ENCODE peak calls at places on chromosome 21, in four cellular contexts. One of them, this sample, is unnamed.
A peak's percentile ranks its signal among the peaks of the same experiment; 100 is the strongest.

GRCh38 chr21:16794944-16795343 is 717.9 kb upstream of the CXADR start:
- DNase-seq in K562: no peak
- DNase-seq in GM12878: no peak
- DNase-seq in HepG2: peak; percentile 3
- DNase-seq in this sample: no peak

GRCh38 chr21:34795152-34796141 is 126.7 kb downstream of the CLIC6 start:
- DNase-seq in K562: no peak
- DNase-seq in GM12878: no peak
- DNase-seq in HepG2: peak; percentile 76
- DNase-seq in this sample: no peak

GRCh38 chr21:42349420-42350075 is 1.2 kb downstream of the TFF2 start:
- DNase-seq in K562: no peak
- DNase-seq in GM12878: no peak
- DNase-seq in HepG2: no peak
- DNase-seq in this sample: no peak

GRCh38 chr21:44858291-44858690 is 15.2 kb downstream of the PTTG1IP start:
- DNase-seq in K562: no peak
- DNase-seq in GM12878: no peak
- DNase-seq in HepG2: no peak
- DNase-seq in this sample: no peak

GRCh38 chr21:35882791-35883240 is 177.5 kb downstream of the SETD4 start:
- DNase-seq in K562: no peak
- DNase-seq in GM12878: no peak
- DNase-seq in HepG2: peak; percentile 48
- DNase-seq in this sample: no peak

GRCh38 chr21:22961248-22961647 is 1963.0 kb downstream of the NCAM2 start:
- DNase-seq in K562: no peak
- DNase-seq in GM12878: no peak
- DNase-seq in HepG2: no peak
- DNase-seq in this sample: no peak

GRCh38 chr21:14567557-14568279 is 21.6 kb upstream of the SAMSN1 start:
- DNase-seq in K562: no peak
- DNase-seq in GM12878: no peak
- DNase-seq in HepG2: no peak
- DNase-seq in this sample: no peak

GRCh38 chr21:28111151-28111619 is 881.5 kb downstream of the LTN1 start:
- DNase-seq in K562: no peak
- DNase-seq in GM12878: no peak
- DNase-seq in HepG2: no peak
- DNase-seq in this sample: no peak

GRCh38 chr21:42980959-42981523 is 6.7 kb downstream of the PKNOX1 start:
- DNase-seq in K562: no peak
- DNase-seq in GM12878: no peak
- DNase-seq in HepG2: no peak
- DNase-seq in this sample: no peak

GRCh38 chr21:42067531-42068255 is 3.4 kb upstream of the UMODL1 start:
- DNase-seq in K562: no peak
- DNase-seq in GM12878: no peak
- DNase-seq in HepG2: no peak
- DNase-seq in this sample: no peak

GRCh38 chr21:34553199-34553952 is 41.4 kb upstream of the KCNE1 start:
- DNase-seq in K562: no peak
- DNase-seq in GM12878: no peak
- DNase-seq in HepG2: no peak
- DNase-seq in this sample: no peak

DNA sequence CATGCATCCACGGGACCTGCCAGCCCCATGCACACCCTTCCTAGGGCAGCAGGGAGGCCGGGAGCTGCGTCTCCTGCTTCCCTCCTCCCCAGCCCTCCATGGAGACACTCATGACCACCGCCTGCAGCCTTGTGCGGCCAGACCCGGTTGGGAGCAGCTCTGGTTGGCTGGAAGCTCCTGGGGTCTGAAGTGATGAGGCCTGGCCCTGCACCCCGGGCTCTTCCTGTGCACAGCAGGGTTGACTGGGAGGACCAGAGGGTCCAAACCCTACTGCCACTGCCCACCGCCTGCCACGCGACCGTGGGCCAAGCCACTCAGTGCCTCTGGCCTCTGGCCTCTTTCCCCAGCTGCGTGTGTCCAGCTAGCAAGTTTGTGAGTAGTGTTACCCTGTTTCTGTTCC is 111.1 kb upstream of the COL6A1 start:
- DNase-seq in K562: no peak
- DNase-seq in GM12878: no peak
- DNase-seq in HepG2: no peak
- DNase-seq in this sample: no peak
- TF ChIP-seq BHLHE40 in K562: no peak
- TF ChIP-seq BHLHE40 in GM12878: no peak
- TF ChIP-seq BHLHE40 in HepG2: no peak
- TF ChIP-seq BHLHE40 in this sample: no peak

GRCh38 chr21:31618696-31619430 is 40.6 kb upstream of the SOD1 start:
- DNase-seq in K562: no peak
- DNase-seq in GM12878: no peak
- DNase-seq in HepG2: no peak
- DNase-seq in this sample: no peak
- TF ChIP-seq TARDBP in K562: no peak
- TF ChIP-seq TARDBP in GM12878: no peak
- TF ChIP-seq TARDBP in HepG2: no peak
- TF ChIP-seq TARDBP in this sample: no peak

DNA sequence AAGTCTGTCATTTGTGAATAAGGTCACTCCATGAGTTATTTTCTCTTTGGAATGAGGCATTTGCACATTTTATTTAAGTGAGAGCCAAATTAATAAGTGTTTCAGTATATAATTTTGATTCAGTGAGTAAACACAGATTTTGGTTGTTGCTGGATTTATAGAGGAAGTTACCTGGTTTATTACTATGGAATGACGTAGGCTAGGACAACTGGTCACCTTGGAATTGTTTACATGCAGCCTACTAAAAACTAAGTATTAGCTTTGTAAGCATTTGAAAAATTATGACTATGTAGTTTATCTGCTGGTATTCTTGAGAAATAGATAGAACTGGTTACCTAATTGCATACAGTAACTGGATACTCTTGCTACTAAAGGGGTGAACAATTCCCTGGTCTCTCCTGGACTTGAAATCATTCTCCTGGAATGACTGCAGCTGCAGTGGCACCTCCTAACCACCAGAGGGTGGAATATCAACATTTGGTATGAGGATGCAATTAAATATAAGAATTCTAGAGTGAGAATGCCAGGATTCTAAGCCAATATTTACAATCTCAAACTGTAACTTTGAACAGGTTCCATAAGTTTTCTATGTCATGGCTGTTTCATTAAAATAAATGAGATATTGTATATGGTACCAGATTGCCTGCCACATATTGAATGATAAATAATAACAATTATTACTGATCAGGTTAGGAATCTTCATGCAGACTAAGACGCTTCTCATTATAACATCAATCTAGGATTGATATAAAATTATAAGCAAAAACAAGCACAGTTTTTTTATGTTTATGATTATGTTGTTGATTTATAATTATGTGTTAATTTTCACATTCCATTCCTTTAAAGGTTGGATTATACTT is 3.5 kb upstream of the KRTAP27-1 start:
- DNase-seq in K562: peak; percentile 48
- DNase-seq in GM12878: no peak
- DNase-seq in HepG2: peak; percentile 3
- DNase-seq in this sample: peak; percentile 56
- TF ChIP-seq BHLHE40 in K562: no peak
- TF ChIP-seq BHLHE40 in GM12878: no peak
- TF ChIP-seq BHLHE40 in HepG2: no peak
- TF ChIP-seq BHLHE40 in this sample: no peak

DNA sequence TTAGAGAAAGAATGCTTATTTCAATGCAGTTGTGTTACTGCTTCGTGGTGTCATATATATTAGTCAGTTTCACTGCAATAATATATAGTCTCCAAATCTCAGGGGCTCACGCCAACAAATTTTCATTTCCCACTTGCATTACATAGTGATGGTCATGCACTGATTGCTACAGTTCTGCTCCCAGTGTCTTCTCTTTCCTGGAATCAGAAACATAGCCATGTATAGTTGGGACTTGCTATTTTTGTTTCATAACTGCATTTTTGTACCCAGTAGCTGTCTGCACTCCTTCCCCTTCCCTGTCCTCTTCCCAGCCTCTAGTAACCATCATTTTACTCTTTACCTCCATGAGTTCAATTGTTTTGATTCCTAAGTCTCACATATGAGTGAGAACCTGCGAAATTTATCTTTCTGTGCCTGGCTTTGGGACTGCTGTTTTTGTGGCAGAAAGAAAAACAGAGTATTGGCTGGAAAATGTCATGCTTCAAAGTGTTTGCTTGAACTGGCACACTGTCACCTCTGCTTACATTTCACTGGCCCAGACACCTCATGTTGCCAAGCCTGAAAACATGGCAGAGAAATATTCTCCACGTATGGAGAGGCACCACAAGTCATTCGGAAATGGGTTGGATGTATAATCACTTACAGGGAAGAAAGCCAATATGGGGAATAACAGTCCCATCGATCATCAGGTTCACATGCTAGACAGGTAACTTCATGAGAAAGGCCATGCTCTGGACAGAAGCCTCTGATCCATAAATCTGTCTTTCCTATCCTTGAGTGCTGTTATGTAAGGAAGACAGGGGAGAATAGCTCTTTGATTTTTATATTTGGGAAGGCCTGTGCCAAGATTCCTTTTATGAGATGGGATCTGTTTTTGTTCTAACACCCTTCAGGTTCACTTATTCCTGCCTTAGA is 60.4 kb upstream of the BACH1 start:
- DNase-seq in K562: no peak
- DNase-seq in GM12878: no peak
- DNase-seq in HepG2: no peak
- DNase-seq in this sample: no peak
- TF ChIP-seq TARDBP in K562: no peak
- TF ChIP-seq TARDBP in GM12878: no peak
- TF ChIP-seq TARDBP in HepG2: no peak
- TF ChIP-seq TARDBP in this sample: no peak

This sample was measured in HEK293T.